ENCODE peak calls at places on chromosomes 1 and 21, in seven cellular contexts. O is HFF-Myc, I is HepG2, D is IMR-90, W is uterus, Q is GM06990, X is fibroblast of pulmonary artery. P is an unnamed sample.

GRCh38 chr1:164772635-164773034 is 213.7 kb downstream of the PBX1 start:
- DNase-seq in X (peak; percentile 84), O (peak; percentile 89), W (peak; percentile 87), Q (no peak), D (peak; percentile 97), I (no peak), P (peak; percentile 91)

GRCh38 chr1:21242846-21243245 is 47.4 kb downstream of the ECE1 start:
- DNase-seq in I (no peak), X (no peak), O (no peak), Q (no peak), D (no peak), W (no peak), P (no peak)

GRCh38 chr1:226357416-226357815 is 48.5 kb upstream of the LIN9 start:
- DNase-seq in X (no peak), D (no peak), O (no peak), Q (no peak), I (no peak), W (no peak), P (no peak)

GRCh38 chr1:89546934-89547562 is 22.4 kb downstream of the LRRC8B start:
- DNase-seq in D (no peak), I (no peak), O (no peak), W (no peak), X (no peak), Q (no peak), P (no peak)

GRCh38 chr1:193700710-193701355 is 514.4 kb upstream of the B3GALT2 start:
- DNase-seq in O (no peak), D (peak; percentile 79), X (peak; percentile 43), W (no peak), I (no peak), Q (no peak), P (peak; percentile 77)

GRCh38 chr1:205294175-205294913 is 27.2 kb downstream of the NUAK2 start:
- DNase-seq in W (peak; percentile 58), D (peak; percentile 99), O (peak; percentile 86), Q (no peak), I (peak; percentile 89), X (peak; percentile 93), P (peak; percentile 80)

GRCh38 chr1:204232530-204232929 is 18.7 kb upstream of the GOLT1A start:
- DNase-seq in Q (no peak), O (peak; percentile 62), I (no peak), W (no peak), D (peak; percentile 71), X (no peak), P (peak; percentile 6)

GRCh38 chr21:23812485-23812884 is 1794.8 kb downstream of the MRPL39 start:
- DNase-seq in W (no peak), I (no peak), D (no peak), Q (no peak), O (no peak), X (no peak), P (no peak)

GRCh38 chr1:184709418-184709817 is 45.2 kb downstream of the EDEM3 start:
- DNase-seq in Q (no peak), X (no peak), I (no peak), W (no peak), D (no peak), O (no peak), P (no peak)

GRCh38 chr1:63935148-63935547 is 161.3 kb downstream of the ROR1 start:
- DNase-seq in W (no peak), X (peak; percentile 25), Q (no peak), I (no peak), D (no peak), O (no peak), P (no peak)

GRCh38 chr1:35031103-35031452 is 667 bp downstream of the ZMYM6 start:
- DNase-seq in W (peak; percentile 23), X (peak; percentile 45), D (peak; percentile 49), I (peak; percentile 5), Q (peak; percentile 29), O (no peak), P (peak; percentile 57)

GRCh38 chr1:169109561-169110134 is 3.2 kb downstream of the ATP1B1 start:
- DNase-seq in I (peak; percentile 97), Q (no peak), X (peak; percentile 95), W (peak; percentile 79), D (peak; percentile 92), O (peak; percentile 74), P (peak; percentile 87)

GRCh38 chr1:91700332-91700731 is 185.6 kb downstream of the TGFBR3 start:
- DNase-seq in D (peak; percentile 59), O (no peak), W (no peak), I (no peak), X (peak; percentile 53), Q (no peak), P (peak; percentile 9)

GRCh38 chr1:26067432-26067911 is at the start of gene TRIM63:
- DNase-seq in X (no peak), I (no peak), Q (no peak), D (no peak), W (peak; percentile 52), O (no peak), P (no peak)

GRCh38 chr1:173914366-173914871 is 2.7 kb downstream of the SERPINC1 start:
- DNase-seq in D (peak; percentile 18), Q (no peak), O (peak; percentile 5), W (no peak), X (peak; percentile 29), I (peak; percentile 44), P (no peak)

GRCh38 chr21:17451364-17451869 is 61.4 kb upstream of the CXADR start:
- DNase-seq in Q (no peak), W (peak; percentile 55), O (no peak), I (peak; percentile 28), X (peak; percentile 83), D (peak; percentile 89), P (peak; percentile 76)

GRCh38 chr21:25801217-25802015 is 66.6 kb downstream of the GABPA start:
- DNase-seq in W (peak; percentile 61), I (peak; percentile 86), X (peak; percentile 92), Q (peak; percentile 82), O (peak; percentile 70), D (peak; percentile 76), P (peak; percentile 68)

GRCh38 chr21:33290441-33290840 is 24.3 kb downstream of the IL10RB start:
- DNase-seq in O (no peak), X (no peak), W (no peak), Q (no peak), I (no peak), D (no peak), P (no peak)

GRCh38 chr1:64243757-64244080 is 40.3 kb downstream of the UBE2U start:
- DNase-seq in W (no peak), D (no peak), O (no peak), X (no peak), I (no peak), Q (no peak), P (no peak)

GRCh38 chr1:159222987-159223386 is 18.3 kb downstream of the ACKR1 start:
- DNase-seq in D (no peak), O (no peak), W (no peak), I (no peak), X (no peak), Q (no peak), P (no peak)

GRCh38 chr1:150126811-150127210 is 22.9 kb upstream of the PLEKHO1 start:
- DNase-seq in X (no peak), D (no peak), W (no peak), I (no peak), O (no peak), Q (no peak), P (no peak)

DNA sequence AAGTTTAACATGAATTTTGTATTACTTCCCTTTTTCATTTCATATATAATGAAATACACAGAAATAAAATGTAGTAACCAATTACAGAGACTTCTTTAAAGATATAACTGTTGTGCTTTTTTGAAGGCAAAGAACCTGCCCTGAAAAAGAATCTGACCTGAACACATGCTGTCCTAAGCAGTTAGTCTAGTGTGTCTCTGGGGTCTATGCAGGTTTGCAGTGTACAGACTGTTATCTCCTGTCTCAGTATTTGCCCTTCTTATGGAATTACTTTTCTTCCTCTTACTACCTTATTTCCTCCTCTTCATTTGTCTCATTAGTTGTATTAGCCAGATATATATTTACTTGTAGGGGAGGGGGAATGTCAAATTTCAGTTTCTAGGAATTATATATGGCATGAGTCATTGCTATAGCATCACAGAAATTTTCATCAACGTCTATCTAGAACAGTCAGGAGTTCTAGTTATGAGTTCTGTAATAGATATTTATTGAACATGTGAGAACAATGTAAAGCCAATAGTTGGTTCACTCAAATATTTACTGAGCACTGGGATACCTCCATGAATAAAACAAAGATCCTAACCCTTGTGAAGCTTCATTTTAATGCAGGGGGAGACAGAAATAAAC is 28.4 kb upstream of the PLEKHO1 start:
- DNase-seq in D (peak; percentile 43), O (no peak), I (no peak), W (no peak), Q (no peak), X (peak; percentile 20), P (no peak)
- H3K4me3 ChIP-seq in D (no peak overlapping the region), O (no peak overlapping the region), I (no peak overlapping the region), W (no peak overlapping the region), Q (no peak overlapping the region), X (no peak overlapping the region), P (no peak overlapping the region)

GRCh38 chr1:217627431-217627830 is 3.5 kb downstream of the GPATCH2 start:
- DNase-seq in Q (no peak), I (no peak), D (no peak), X (no peak), W (no peak), O (no peak), P (no peak)

GRCh38 chr1:217626321-217626720 is 4.6 kb downstream of the GPATCH2 start:
- DNase-seq in X (no peak), D (no peak), W (no peak), I (no peak), O (no peak), Q (no peak), P (no peak)

DNA sequence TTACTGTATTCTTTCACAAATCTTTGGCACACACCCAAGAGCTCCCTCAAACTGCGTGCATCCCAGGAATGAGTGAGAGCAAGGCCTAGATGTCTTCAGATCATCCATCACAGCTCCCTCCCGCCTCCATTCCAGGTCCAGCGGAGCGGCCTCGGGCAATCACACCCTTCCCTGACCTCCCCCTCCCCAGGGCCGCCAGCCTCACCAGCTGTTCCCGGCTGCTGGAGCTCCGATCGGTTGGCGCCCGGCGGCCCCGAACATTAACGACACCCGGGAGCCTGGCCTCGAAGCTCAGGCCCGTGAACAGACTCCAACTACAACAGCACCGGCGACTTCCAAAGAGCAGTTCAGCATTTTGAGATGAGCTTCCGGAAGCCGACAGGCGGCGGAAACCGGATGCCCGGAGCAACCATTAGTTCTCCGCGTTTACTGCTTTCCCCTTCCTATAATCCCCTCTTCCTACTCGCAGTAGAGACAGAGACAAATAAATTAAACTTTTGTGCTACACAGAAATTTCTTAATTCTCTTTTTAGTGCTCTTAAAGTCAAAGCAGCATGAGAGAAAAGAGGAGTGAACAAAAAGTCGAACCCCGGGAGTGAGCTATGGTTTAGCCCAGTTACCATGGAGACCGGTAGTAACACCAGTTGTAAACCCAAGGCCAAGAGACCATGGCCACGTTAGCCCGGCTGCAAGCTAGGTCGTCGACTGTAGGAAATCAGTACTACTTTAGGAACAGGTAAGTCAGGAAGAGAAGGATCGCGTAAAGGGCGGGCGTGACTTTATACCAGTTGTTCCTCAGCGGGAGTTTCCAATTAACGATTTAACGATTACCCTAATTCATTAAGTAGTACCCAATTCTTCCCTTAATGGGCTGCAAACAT is at the start of the genes GPATCH2 and SPATA17:
- DNase-seq in Q (peak; percentile 85), W (peak; percentile 68), I (peak; percentile 86), X (peak; percentile 93), O (peak; percentile 91), D (peak; percentile 90), P (peak; percentile 93)
- TF ChIP-seq CTCF in Q (no peak), W (no peak), I (peak; percentile 20), X (no peak), O (peak; percentile 13), D (peak; percentile 36), P (no peak)

GRCh38 chr1:27391511-27392095 is 819 bp upstream of the GPR3 start:
- DNase-seq in I (peak; percentile 29), D (peak; percentile 57), W (peak; percentile 72), Q (no peak), X (peak; percentile 59), O (no peak), P (no peak)
- H3K4me3 ChIP-seq in I (peak overlapping the region; percentile 52), D (peak overlapping the region; percentile 27), W (peak overlapping the region; percentile 41), Q (peak overlapping the region; percentile 1), X (peak overlapping the region; percentile 49), O (peak overlapping the region; percentile 84), P (peak overlapping the region; percentile 26)

GRCh38 chr1:68782890-68783289 is 286.0 kb upstream of the DEPDC1 start:
- DNase-seq in O (no peak), Q (no peak), X (no peak), I (no peak), W (no peak), D (no peak), P (no peak)
- TF ChIP-seq CTCF in O (no peak), Q (no peak), X (no peak), I (no peak), W (no peak), D (no peak), P (no peak)